ENCODE peak calls at places on chromosome 2, in five cellular contexts. U is lower leg skin, A is body of pancreas, E is heart left ventricle, P is IMR-90. X is an unnamed sample.

GRCh38 chr2:163345795-163346573 is 389.8 kb downstream of the FIGN start:
- DNase-seq in U (no peak), A (no peak), E (no peak), P (peak; percentile 50), X (peak; percentile 63)

GRCh38 chr2:42979870-42980763 is 187.7 kb upstream of the HAAO start:
- DNase-seq in U (no peak), A (no peak), E (no peak), P (no peak), X (no peak)

GRCh38 chr2:195520671-195521155 is 136.3 kb upstream of the SLC39A10 start:
- DNase-seq in U (no peak), A (no peak), E (no peak), P (peak; percentile 99), X (no peak)

GRCh38 chr2:186518945-186519344 is 32.9 kb downstream of the ZC3H15 start:
- DNase-seq in U (no peak), A (no peak), E (no peak), P (peak; percentile 67), X (no peak)

GRCh38 chr2:24971300-24971549 is 530 bp downstream of the DNAJC27 start:
- DNase-seq in U (no peak), A (no peak), E (no peak), P (no peak), X (no peak)

GRCh38 chr2:63631501-63631900 is 42.7 kb downstream of the MDH1 start:
- DNase-seq in U (no peak), A (no peak), E (no peak), P (no peak), X (no peak)

GRCh38 chr2:161847910-161848309 is 223.7 kb downstream of the SLC4A10 start:
- DNase-seq in U (no peak), A (no peak), E (no peak), P (no peak), X (no peak)

GRCh38 chr2:214591359-214591758 is 180.5 kb downstream of the VWC2L start:
- DNase-seq in U (no peak), A (no peak), E (no peak), P (peak; percentile 12), X (no peak)

GRCh38 chr2:64666810-64667438 is 13.2 kb upstream of the SERTAD2 start:
- DNase-seq in U (no peak), A (no peak), E (no peak), P (no peak), X (no peak)

GRCh38 chr2:175414872-175415487 is 233.5 kb upstream of the ATP5MC3 start:
- DNase-seq in U (peak; percentile 53), A (peak; percentile 30), E (peak; percentile 69), P (peak; percentile 54), X (peak; percentile 67)

GRCh38 chr2:122736279-122736678 is 980.8 kb downstream of the TSN start:
- DNase-seq in U (no peak), A (no peak), E (no peak), P (no peak), X (no peak)

GRCh38 chr2:177572236-177572671 is 179.7 kb downstream of the AGPS start:
- DNase-seq in U (no peak), A (no peak), E (no peak), P (no peak), X (no peak)

GRCh38 chr2:54608224-54608623 is 115.2 kb upstream of the EML6 start:
- DNase-seq in U (no peak), A (no peak), E (no peak), P (no peak), X (no peak)

GRCh38 chr2:63514237-63514716 is 74.0 kb downstream of the WDPCP start:
- DNase-seq in U (no peak), A (no peak), E (no peak), P (no peak), X (no peak)

GRCh38 chr2:44952143-44952805 is 10.8 kb downstream of the SIX3 start:
- DNase-seq in U (no peak), A (peak; percentile 51), E (no peak), P (peak; percentile 34), X (no peak)

GRCh38 chr2:213021971-213022899 is 129.2 kb downstream of the IKZF2 start:
- DNase-seq in U (no peak), A (no peak), E (no peak), P (peak; percentile 75), X (no peak)

GRCh38 chr2:26727641-26728561 is 35.4 kb downstream of the KCNK3 start:
- DNase-seq in U (no peak), A (no peak), E (no peak), P (no peak), X (no peak)

GRCh38 chr2:241017228-241017940 is 19.0 kb downstream of the SNED1 start:
- DNase-seq in U (peak; percentile 1), A (no peak), E (no peak), P (no peak), X (no peak)

GRCh38 chr2:201643216-201643651 is at the start of gene TMEM237:
- DNase-seq in U (peak; percentile 51), A (peak; percentile 37), E (peak; percentile 61), P (peak; percentile 16), X (no peak)

GRCh38 chr2:175431054-175431780 is 249.7 kb upstream of the ATP5MC3 start:
- DNase-seq in U (no peak), A (no peak), E (no peak), P (no peak), X (no peak)

GRCh38 chr2:206693399-206694137 is 24.6 kb downstream of the DYTN start:
- DNase-seq in U (peak; percentile 39), A (peak; percentile 19), E (no peak), P (peak; percentile 69), X (no peak)

GRCh38 chr2:138029238-138029637 is 65.0 kb downstream of the HNMT start:
- DNase-seq in U (no peak), A (no peak), E (peak; percentile 28), P (peak; percentile 3), X (peak; percentile 21)

GRCh38 chr2:127455566-127456493 is 37.6 kb downstream of the PROC start:
- DNase-seq in U (no peak), A (no peak), E (no peak), P (no peak), X (no peak)

GRCh38 chr2:143473206-143473605 is 344.0 kb downstream of the ARHGAP15 start:
- DNase-seq in U (no peak), A (no peak), E (no peak), P (peak; percentile 71), X (no peak)

GRCh38 chr2:74953796-74954499 is 4.5 kb upstream of the POLE4 start:
- DNase-seq in U (no peak), A (no peak), E (no peak), P (no peak), X (no peak)

GRCh38 chr2:207230261-207231105 is 64.7 kb upstream of the KLF7 start:
- DNase-seq in U (no peak), A (no peak), E (no peak), P (no peak), X (no peak)

GRCh38 chr2:234483568-234484251 is 13.2 kb downstream of the ARL4C start:
- DNase-seq in U (no peak), A (no peak), E (no peak), P (no peak), X (no peak)

GRCh38 chr2:47072018-47072691 is 83.0 kb downstream of the STPG4 start:
- DNase-seq in U (peak; percentile 71), A (peak; percentile 57), E (peak; percentile 94), P (peak; percentile 70), X (peak; percentile 88)

GRCh38 chr2:234751275-234751938 is 200.4 kb upstream of the SH3BP4 start:
- DNase-seq in U (no peak), A (no peak), E (no peak), P (no peak), X (no peak)

GRCh38 chr2:230496891-230497290 is 80.9 kb downstream of the SP100 start:
- DNase-seq in U (no peak), A (no peak), E (no peak), P (no peak), X (no peak)

GRCh38 chr2:42274872-42275271 is 86.1 kb downstream of the COX7A2L start:
- DNase-seq in U (no peak), A (no peak), E (no peak), P (no peak), X (no peak)

GRCh38 chr2:15673919-15674636 is 82.4 kb downstream of the DDX1 start:
- DNase-seq in U (no peak), A (no peak), E (no peak), P (peak; percentile 8), X (no peak)

GRCh38 chr2:216713691-216714411 is 18.5 kb upstream of the IGFBP5 start:
- DNase-seq in U (peak; percentile 70), A (no peak), E (peak; percentile 69), P (peak; percentile 93), X (peak; percentile 38)

GRCh38 chr2:37573406-37573805 is 98.0 kb downstream of the CDC42EP3 start:
- DNase-seq in U (no peak), A (no peak), E (no peak), P (peak; percentile 68), X (no peak)

GRCh38 chr2:201441409-201441808 is 9.8 kb downstream of the TRAK2 start:
- DNase-seq in U (no peak), A (no peak), E (no peak), P (no peak), X (no peak)

GRCh38 chr2:222865301-222865700 is 4.5 kb downstream of the ACSL3 start:
- DNase-seq in U (no peak), A (no peak), E (no peak), P (no peak), X (no peak)
- H3K4me3 ChIP-seq in U (no peak overlapping the region), A (no peak overlapping the region), E (no peak overlapping the region), P (no peak overlapping the region), X (no peak overlapping the region)

DNA sequence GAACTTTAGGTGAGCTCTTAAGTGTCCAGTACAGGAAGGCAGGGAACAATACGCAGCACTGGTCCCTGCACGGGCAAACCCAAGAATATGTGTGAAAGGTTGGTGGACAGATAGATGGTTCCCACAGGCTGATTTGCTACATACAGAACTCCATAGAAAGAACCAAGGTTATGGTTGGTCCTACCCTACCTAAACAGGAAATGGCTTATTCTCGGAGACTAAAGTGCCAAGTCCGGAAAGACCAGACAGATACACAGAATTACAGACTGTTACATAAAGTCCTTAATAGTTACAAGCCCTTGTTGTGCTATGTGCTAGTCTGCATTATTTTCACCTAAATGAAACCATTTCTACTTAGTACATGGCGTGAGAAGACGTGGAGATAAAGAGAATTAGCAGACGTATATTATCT is 1.2 kb downstream of the REV1 start:
- DNase-seq in U (no peak), A (no peak), E (no peak), P (peak; percentile 39), X (no peak)
- TF ChIP-seq POLR2A in U (no peak), A (no peak), E (no peak), P (no peak), X (no peak)

GRCh38 chr2:23452853-23453420 is 68.0 kb downstream of the KLHL29 start:
- DNase-seq in U (no peak), A (no peak), E (no peak), P (peak; percentile 47), X (no peak)
- H3K4me3 ChIP-seq in U (no peak overlapping the region), A (no peak overlapping the region), E (no peak overlapping the region), P (no peak overlapping the region), X (no peak overlapping the region)

DNA sequence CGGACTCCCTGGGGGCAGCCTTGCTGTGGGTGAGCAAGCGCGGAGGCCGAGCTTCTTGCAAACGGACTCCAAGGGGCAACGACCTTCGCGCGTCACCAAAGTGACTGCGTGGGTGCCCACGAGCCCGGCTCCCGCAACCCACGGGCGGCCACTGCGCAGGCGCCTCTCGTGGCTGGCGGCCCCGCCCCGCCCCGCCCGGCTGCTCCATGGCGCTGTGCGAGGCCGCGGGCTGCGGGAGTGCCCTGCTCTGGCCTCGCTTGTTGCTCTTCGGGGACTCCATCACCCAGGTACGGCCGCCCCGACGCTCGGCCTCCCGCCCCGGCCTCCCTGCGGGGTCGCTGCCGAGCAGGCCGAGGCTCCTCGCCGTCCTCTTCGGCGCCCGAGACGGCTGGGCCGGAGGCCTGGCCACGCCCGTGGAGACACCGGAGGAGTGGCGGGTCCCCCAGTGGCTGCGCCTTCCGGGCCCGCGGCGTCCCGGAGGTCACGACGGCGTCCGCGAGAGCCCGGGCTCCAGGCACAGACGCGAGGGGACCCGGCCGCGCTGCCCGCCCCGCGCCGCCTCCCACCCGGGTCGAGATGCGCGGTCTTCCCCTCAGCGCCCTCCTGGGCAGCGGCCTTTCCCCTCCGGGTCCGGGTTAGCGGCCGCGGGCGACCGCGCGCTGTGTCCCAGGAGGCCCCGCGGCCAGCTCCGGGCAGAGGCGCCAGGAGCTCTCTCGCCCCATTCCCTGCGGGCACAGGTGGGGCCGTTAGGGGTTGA is at the start of gene IAH1:
- DNase-seq in U (no peak), A (peak; percentile 58), E (peak; percentile 81), P (no peak), X (peak; percentile 30)
- TF ChIP-seq POLR2A in U (no peak), A (peak; percentile 25), E (peak; percentile 65), P (peak; percentile 15), X (peak; percentile 65)